ENCODE peak calls at places on chromosomes 3 and 15, in five cellular contexts. One of them, this sample, is unnamed.

GRCh38 chr3:197181751-197182150 is 116.7 kb downstream of the DLG1 start:
- DNase-seq in putamen: no peak
- DNase-seq in GM12865: no peak
- DNase-seq in lower lobe of right lung: peak; percentile 59
- DNase-seq in activated naive CD4-positive, alpha-beta T cell: no peak
- DNase-seq in this sample: no peak

GRCh38 chr15:23860290-23860751 is 173.2 kb upstream of the NDN start:
- DNase-seq in lower lobe of right lung: no peak
- DNase-seq in putamen: no peak
- DNase-seq in activated naive CD4-positive, alpha-beta T cell: no peak
- DNase-seq in GM12865: no peak
- DNase-seq in this sample: no peak

GRCh38 chr3:140920029-140920428 is 21.6 kb upstream of the SLC25A36 start:
- DNase-seq in GM12865: no peak
- DNase-seq in putamen: no peak
- DNase-seq in activated naive CD4-positive, alpha-beta T cell: no peak
- DNase-seq in lower lobe of right lung: no peak
- DNase-seq in this sample: no peak

GRCh38 chr15:72227192-72227586 is 3.8 kb downstream of the PKM start:
- DNase-seq in putamen: no peak
- DNase-seq in GM12865: peak; percentile 82
- DNase-seq in activated naive CD4-positive, alpha-beta T cell: no peak
- DNase-seq in lower lobe of right lung: no peak
- DNase-seq in this sample: peak; percentile 10

GRCh38 chr15:34085746-34086145 is 15.9 kb downstream of the EMC7 start:
- DNase-seq in lower lobe of right lung: no peak
- DNase-seq in GM12865: no peak
- DNase-seq in activated naive CD4-positive, alpha-beta T cell: no peak
- DNase-seq in putamen: no peak
- DNase-seq in this sample: no peak

GRCh38 chr15:40155270-40155910 is 5.5 kb upstream of the BUB1B start:
- DNase-seq in GM12865: peak; percentile 43
- DNase-seq in putamen: no peak
- DNase-seq in lower lobe of right lung: peak; percentile 55
- DNase-seq in activated naive CD4-positive, alpha-beta T cell: no peak
- DNase-seq in this sample: no peak

GRCh38 chr3:16865335-16865734 is 19.4 kb upstream of the PLCL2 start:
- DNase-seq in activated naive CD4-positive, alpha-beta T cell: no peak
- DNase-seq in GM12865: no peak
- DNase-seq in putamen: no peak
- DNase-seq in lower lobe of right lung: no peak
- DNase-seq in this sample: no peak

GRCh38 chr3:59771760-59772159 is 721.9 kb upstream of the CFAP20DC start:
- DNase-seq in GM12865: no peak
- DNase-seq in putamen: no peak
- DNase-seq in lower lobe of right lung: no peak
- DNase-seq in activated naive CD4-positive, alpha-beta T cell: no peak
- DNase-seq in this sample: no peak

GRCh38 chr15:71596672-71597071 is 213.7 kb upstream of the NR2E3 start:
- DNase-seq in GM12865: no peak
- DNase-seq in activated naive CD4-positive, alpha-beta T cell: no peak
- DNase-seq in putamen: peak; percentile 50
- DNase-seq in lower lobe of right lung: peak; percentile 58
- DNase-seq in this sample: peak; percentile 37

GRCh38 chr3:189947068-189947467 is 173.6 kb downstream of the P3H2 start:
- DNase-seq in putamen: no peak
- DNase-seq in activated naive CD4-positive, alpha-beta T cell: no peak
- DNase-seq in lower lobe of right lung: no peak
- DNase-seq in GM12865: no peak
- DNase-seq in this sample: no peak

GRCh38 chr3:149042766-149043386 is 43.5 kb downstream of the HLTF start:
- DNase-seq in putamen: no peak
- DNase-seq in GM12865: peak; percentile 50
- DNase-seq in activated naive CD4-positive, alpha-beta T cell: no peak
- DNase-seq in lower lobe of right lung: no peak
- DNase-seq in this sample: no peak

GRCh38 chr3:47714606-47715005 is 67.1 kb downstream of the SMARCC1 start:
- DNase-seq in putamen: no peak
- DNase-seq in activated naive CD4-positive, alpha-beta T cell: no peak
- DNase-seq in GM12865: no peak
- DNase-seq in lower lobe of right lung: no peak
- DNase-seq in this sample: no peak

GRCh38 chr15:30065025-30065801 is 17.5 kb upstream of the GOLGA8J start:
- DNase-seq in putamen: peak; percentile 50
- DNase-seq in lower lobe of right lung: no peak
- DNase-seq in activated naive CD4-positive, alpha-beta T cell: no peak
- DNase-seq in GM12865: no peak
- DNase-seq in this sample: peak; percentile 74

GRCh38 chr15:52789601-52790165 is 453 bp downstream of the ONECUT1 start:
- DNase-seq in putamen: no peak
- DNase-seq in activated naive CD4-positive, alpha-beta T cell: no peak
- DNase-seq in lower lobe of right lung: peak; percentile 45
- DNase-seq in GM12865: peak; percentile 32
- DNase-seq in this sample: no peak

GRCh38 chr3:15289661-15290060 is 42.7 kb downstream of the SH3BP5 start:
- DNase-seq in lower lobe of right lung: no peak
- DNase-seq in activated naive CD4-positive, alpha-beta T cell: no peak
- DNase-seq in putamen: no peak
- DNase-seq in GM12865: no peak
- DNase-seq in this sample: no peak

GRCh38 chr15:59622289-59622688 is 10.7 kb downstream of the GCNT3 start:
- DNase-seq in activated naive CD4-positive, alpha-beta T cell: no peak
- DNase-seq in GM12865: peak; percentile 75
- DNase-seq in lower lobe of right lung: peak; percentile 47
- DNase-seq in putamen: no peak
- DNase-seq in this sample: no peak

GRCh38 chr3:33364531-33365128 is 75.6 kb downstream of the UBP1 start:
- DNase-seq in lower lobe of right lung: no peak
- DNase-seq in activated naive CD4-positive, alpha-beta T cell: no peak
- DNase-seq in putamen: no peak
- DNase-seq in GM12865: no peak
- DNase-seq in this sample: no peak

GRCh38 chr3:128634075-128634611 is 16.5 kb downstream of the RPN1 start:
- DNase-seq in lower lobe of right lung: no peak
- DNase-seq in GM12865: no peak
- DNase-seq in activated naive CD4-positive, alpha-beta T cell: no peak
- DNase-seq in putamen: no peak
- DNase-seq in this sample: no peak

GRCh38 chr15:77944002-77944867 is 133.3 kb downstream of the TBC1D2B start:
- DNase-seq in GM12865: peak; percentile 80
- DNase-seq in putamen: peak; percentile 69
- DNase-seq in activated naive CD4-positive, alpha-beta T cell: no peak
- DNase-seq in lower lobe of right lung: peak; percentile 90
- DNase-seq in this sample: peak; percentile 68

GRCh38 chr3:14587733-14588360 is 47.7 kb upstream of the GRIP2 start:
- DNase-seq in activated naive CD4-positive, alpha-beta T cell: no peak
- DNase-seq in lower lobe of right lung: no peak
- DNase-seq in GM12865: no peak
- DNase-seq in putamen: no peak
- DNase-seq in this sample: no peak